ENCODE peak calls at places on chromosomes 11 and 22, in ten cellular contexts. Z, X, S, W, Q, B, V, H, N and F are unnamed samples.

GRCh38 chr22:44096736-44097135 is 72.6 kb downstream of the PARVB start:
- DNase-seq in Z (no peak), S (no peak), H (no peak), V (no peak), B (no peak), X (no peak), W (no peak), Q (no peak), N (no peak), F (no peak)

GRCh38 chr11:65654375-65655349 is 8.1 kb downstream of the RELA start:
- DNase-seq in Z (peak), S (no peak), X (no peak), B (peak), Q (no peak), H (no peak), V (no peak), N (no peak), W (no peak), F (no peak)

GRCh38 chr11:69350040-69350439 is 56.1 kb downstream of the MYEOV start:
- DNase-seq in B (no peak), S (no peak), N (no peak), H (no peak), W (no peak), X (no peak), V (no peak), Q (no peak), Z (no peak), F (no peak)

GRCh38 chr11:44624761-44625221 is 59.3 kb downstream of the CD82 start:
- DNase-seq in N (peak), W (peak), X (no peak), Z (no peak), V (no peak), H (peak), B (no peak), Q (no peak), S (no peak), F (no peak)

GRCh38 chr11:44005076-44005800 is 42.5 kb upstream of the ACCSL start:
- DNase-seq in S (no peak), Z (no peak), N (no peak), B (no peak), X (peak), Q (no peak), V (no peak), H (no peak), W (peak), F (no peak)

GRCh38 chr22:28907311-28908008 is 24.1 kb downstream of the ZNRF3 start:
- DNase-seq in X (no peak), S (no peak), V (no peak), Q (no peak), B (no peak), Z (no peak), N (no peak), H (peak), W (no peak), F (no peak)

GRCh38 chr11:69531717-69532088 is 50.2 kb downstream of the LINC01488 start:
- DNase-seq in Z (no peak), N (no peak), S (no peak), V (no peak), Q (no peak), W (no peak), X (no peak), H (no peak), B (no peak), F (no peak)

GRCh38 chr22:38837414-38837813 is 6.4 kb downstream of the NPTXR start:
- DNase-seq in V (no peak), X (no peak), Q (no peak), W (no peak), H (no peak), N (no peak), S (no peak), B (no peak), Z (no peak), F (no peak)

GRCh38 chr11:128981254-128981653 is 38.6 kb upstream of the TP53AIP1 start:
- DNase-seq in V (no peak), Q (no peak), N (no peak), W (no peak), B (no peak), Z (no peak), X (no peak), H (no peak), S (no peak), F (no peak)

GRCh38 chr22:37204045-37204655 is 8.1 kb downstream of the SSTR3 start:
- DNase-seq in H (no peak), V (no peak), Z (no peak), Q (no peak), W (no peak), X (peak), B (no peak), S (no peak), N (no peak), F (no peak)

GRCh38 chr11:503179-503981 is 3.7 kb downstream of the RNH1 start:
- DNase-seq in H (peak), V (no peak), W (no peak), X (peak), Z (no peak), B (peak), Q (peak), S (peak), N (no peak), F (no peak)

DNA sequence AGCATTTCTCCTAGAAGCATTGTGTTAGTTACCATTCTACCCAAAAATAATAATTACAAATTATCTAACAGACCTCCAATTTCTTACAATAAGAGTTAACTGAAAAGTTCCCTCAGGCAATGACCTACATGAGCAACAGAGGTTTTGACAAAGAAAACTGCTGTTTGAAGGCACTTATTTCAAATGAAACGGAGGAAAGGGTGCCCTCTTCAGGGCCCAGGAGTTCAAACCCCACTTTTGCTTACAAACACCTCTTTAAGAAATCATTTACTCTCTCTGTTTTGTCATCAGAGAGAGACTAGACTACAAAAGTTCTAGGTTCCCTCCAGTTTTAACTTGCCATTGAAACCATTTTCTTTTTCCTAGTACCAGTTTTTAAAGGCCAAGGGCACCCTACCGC is 56.7 kb downstream of the AMBRA1 start:
- DNase-seq in W (no peak), B (no peak), Q (peak), Z (no peak), X (no peak), S (peak), H (no peak), N (no peak), V (peak), F (no peak)
- TF ChIP-seq CTCF in W (no peak), B (no peak), Q (peak), Z (no peak), X (no peak), S (peak), H (no peak), N (no peak), V (no peak), F (peak)

DNA sequence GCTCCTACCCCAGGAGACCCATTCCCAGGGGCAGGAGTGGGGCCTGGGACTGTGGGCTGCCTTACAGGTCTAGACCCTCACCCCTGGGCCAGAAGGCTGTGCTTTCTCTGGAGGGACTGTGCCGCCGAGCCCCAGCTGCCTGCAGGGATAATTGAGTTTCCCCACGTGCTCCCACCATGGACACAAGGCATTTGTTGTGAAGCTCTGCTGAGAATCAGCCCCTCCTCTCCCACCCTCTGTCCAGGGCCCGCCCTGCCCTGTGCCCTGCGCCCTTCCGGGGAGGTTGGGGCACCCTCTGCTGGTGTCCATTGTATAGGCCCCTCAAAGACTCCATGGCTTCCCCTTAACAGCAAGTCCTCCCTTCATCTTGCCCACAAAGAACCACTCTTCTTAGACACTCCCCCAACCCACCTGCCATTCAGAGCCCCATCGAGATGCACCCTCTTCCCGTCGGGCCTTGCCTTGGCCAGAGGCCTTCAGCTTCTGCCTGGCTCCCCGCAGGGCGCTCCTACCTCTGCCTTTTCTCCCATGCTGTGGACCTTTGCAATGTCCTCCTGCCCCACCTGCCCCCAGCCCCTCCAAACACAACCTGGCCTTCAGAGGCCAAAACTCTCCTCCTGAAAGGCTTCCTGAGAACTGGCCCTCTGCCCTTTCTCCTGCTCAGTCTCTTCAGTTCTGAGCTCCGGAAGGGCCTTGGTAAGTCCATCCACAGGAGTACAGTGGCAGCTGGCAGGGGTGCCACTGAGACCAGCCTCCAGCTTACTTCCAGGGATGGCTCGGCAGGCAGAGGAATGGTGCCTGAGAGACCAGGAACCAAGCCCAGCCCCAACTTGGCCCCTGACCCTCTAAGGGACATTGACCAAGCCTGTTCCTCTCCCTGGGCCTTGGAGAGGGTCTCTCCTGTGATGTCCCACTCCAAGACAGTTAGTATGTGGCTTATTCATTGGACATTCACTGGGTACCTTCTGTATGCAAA is 22.4 kb downstream of the DUSP8 start:
- DNase-seq in H (no peak), X (no peak), Z (no peak), Q (no peak), S (no peak), N (no peak), V (no peak), W (no peak), B (no peak), F (no peak)
- TF ChIP-seq CTCF in H (no peak), X (no peak), Z (no peak), Q (no peak), S (no peak), N (no peak), V (peak), W (no peak), B (no peak), F (no peak)

GRCh38 chr11:64360403-64360980 is 1.5 kb downstream of the RPS6KA4 start:
- DNase-seq in H (peak), B (no peak), Q (no peak), S (no peak), V (no peak), N (no peak), W (no peak), X (no peak), Z (no peak), F (no peak)

GRCh38 chr11:64358536-64358906 is 441 bp upstream of the RPS6KA4 start:
- DNase-seq in S (no peak), N (no peak), Q (no peak), V (no peak), H (peak), B (no peak), X (no peak), Z (no peak), W (no peak), F (no peak)

GRCh38 chr11:64358907-64359711 is at the start of gene RPS6KA4:
- DNase-seq in S (peak), Q (peak), B (peak), H (peak), Z (peak), V (peak), X (peak), W (no peak), N (peak), F (no peak)

GRCh38 chr11:64361659-64362058 is 2.7 kb downstream of the RPS6KA4 start:
- DNase-seq in W (no peak), B (no peak), X (no peak), H (peak), Q (no peak), V (no peak), S (no peak), Z (no peak), N (no peak), F (no peak)

GRCh38 chr11:64359712-64360402 is 895 bp downstream of the RPS6KA4 start:
- DNase-seq in Z (no peak), Q (no peak), V (no peak), S (no peak), X (no peak), H (peak), W (no peak), N (no peak), B (no peak), F (no peak)
- TF ChIP-seq CTCF in Z (no peak), Q (no peak), V (no peak), S (no peak), X (no peak), H (no peak), W (no peak), N (no peak), B (peak), F (no peak)

GRCh38 chr22:41672780-41673509 is 15.7 kb downstream of the SNU13 start:
- DNase-seq in B (no peak), X (no peak), S (peak), Z (no peak), W (no peak), N (no peak), H (no peak), V (peak), Q (no peak), F (no peak)
- TF ChIP-seq CTCF in B (no peak), X (no peak), S (peak), Z (peak), W (peak), N (peak), H (peak), V (peak), Q (peak), F (peak)

GRCh38 chr11:22225190-22225589 is 32.3 kb downstream of the ANO5 start:
- DNase-seq in W (no peak), Q (no peak), N (no peak), Z (no peak), B (no peak), H (no peak), X (no peak), S (no peak), V (no peak), F (no peak)
- TF ChIP-seq CTCF in W (no peak), Q (no peak), N (no peak), Z (no peak), B (no peak), H (no peak), X (no peak), S (no peak), V (no peak), F (no peak)

DNA sequence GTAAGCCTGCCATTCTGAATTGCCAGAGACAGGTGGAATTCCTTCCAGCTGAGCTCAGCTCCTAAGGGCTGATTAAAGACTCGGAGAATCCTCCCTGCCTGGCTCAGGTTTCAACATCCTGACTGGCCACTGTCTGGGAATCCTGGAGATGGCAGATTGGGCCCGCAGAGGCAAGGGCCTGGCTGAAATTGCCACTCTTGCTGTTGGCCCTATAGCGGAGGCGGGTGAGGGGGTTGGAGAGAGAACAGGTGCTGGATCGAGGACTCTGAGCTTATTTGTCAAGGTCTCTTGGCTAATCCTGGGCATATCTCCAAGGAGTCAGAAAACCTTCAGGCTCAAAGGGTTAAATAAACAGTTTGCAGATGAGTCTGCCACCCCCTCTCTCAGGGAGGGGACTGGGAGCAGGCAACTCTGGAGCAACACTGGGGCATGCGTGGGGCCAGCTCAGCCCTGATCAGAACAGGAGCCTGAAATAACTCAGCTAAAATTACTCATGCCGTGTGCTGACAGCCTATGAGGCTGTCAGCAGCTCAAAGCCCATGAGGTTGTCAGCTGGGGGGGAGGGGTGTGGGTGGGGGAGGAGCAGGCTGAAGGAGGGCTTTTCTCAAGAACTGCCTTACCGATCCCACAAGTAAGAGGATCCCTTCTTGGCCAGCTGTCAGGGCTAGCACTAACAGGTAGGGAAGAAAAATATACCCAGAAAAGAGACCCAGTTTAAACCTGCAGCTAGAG is 14.7 kb upstream of the MFRP start:
- DNase-seq in V (peak), H (peak), Z (peak), N (peak), W (no peak), B (peak), S (peak), X (peak), Q (peak), F (peak)
- TF ChIP-seq CTCF in V (no peak), H (no peak), Z (no peak), N (peak), W (no peak), B (no peak), S (no peak), X (no peak), Q (no peak), F (no peak)